ENCODE peak calls at places on chromosomes 7 and 10, in ten cellular contexts. G is endothelial cell, L is fibroblast of lung, E is thoracic aorta, X is cardiac muscle cell, F is H1, N is breast epithelium, A is BJ, T is Caco-2, B is A549. I is an unnamed sample.

GRCh38 chr7:22582860-22583640 is 83.1 kb upstream of the STEAP1B start:
- DNase-seq in G (no peak), L (peak), E (no peak), X (peak), F (no peak), N (peak), A (peak), T (peak), B (peak), I (no peak)

GRCh38 chr10:76125900-76126299 is 694.5 kb downstream of the LRMDA start:
- DNase-seq in G (no peak), L (peak), E (no peak), X (no peak), F (no peak), N (no peak), A (no peak), T (no peak), B (no peak), I (no peak)

GRCh38 chr10:125024496-125025234 is 82.7 kb downstream of the ZRANB1 start:
- DNase-seq in G (no peak), L (no peak), E (no peak), X (no peak), F (no peak), N (no peak), A (no peak), T (no peak), B (no peak), I (no peak)

GRCh38 chr10:2949948-2950354 is 117.4 kb upstream of the PFKP start:
- DNase-seq in G (no peak), L (peak), E (no peak), X (no peak), F (no peak), N (no peak), A (no peak), T (no peak), B (peak), I (no peak)

GRCh38 chr10:110843796-110844616 is 27.7 kb upstream of the PDCD4 start:
- DNase-seq in G (no peak), L (no peak), E (no peak), X (no peak), F (no peak), N (no peak), A (no peak), T (no peak), B (no peak), I (no peak)

GRCh38 chr10:44908936-44909335 is 2.2 kb upstream of the TMEM72 start:
- DNase-seq in G (no peak), L (no peak), E (no peak), X (no peak), F (no peak), N (no peak), A (no peak), T (no peak), B (no peak), I (no peak)

GRCh38 chr10:132198068-132198370 is 11.3 kb downstream of the DPYSL4 start:
- DNase-seq in G (no peak), L (no peak), E (no peak), X (no peak), F (no peak), N (no peak), A (no peak), T (no peak), B (no peak), I (no peak)

GRCh38 chr7:31071316-31071715 is 19.2 kb downstream of the ADCYAP1R1 start:
- DNase-seq in G (no peak), L (no peak), E (no peak), X (no peak), F (no peak), N (no peak), A (no peak), T (no peak), B (no peak), I (no peak)

GRCh38 chr7:29854257-29854938 is 48.1 kb downstream of the WIPF3 start:
- DNase-seq in G (no peak), L (peak), E (no peak), X (peak), F (no peak), N (no peak), A (no peak), T (peak), B (no peak), I (no peak)

GRCh38 chr7:50317697-50318640 is 13.5 kb downstream of the IKZF1 start:
- DNase-seq in G (no peak), L (no peak), E (no peak), X (no peak), F (no peak), N (no peak), A (no peak), T (no peak), B (no peak), I (no peak)

GRCh38 chr10:46272863-46273415 is 13.9 kb upstream of the ANTXRL start:
- DNase-seq in G (no peak), L (no peak), E (no peak), X (no peak), F (peak), N (peak), A (no peak), T (no peak), B (no peak), I (no peak)

GRCh38 chr10:47458466-47459154 is 25.3 kb downstream of the ANXA8 start:
- DNase-seq in G (no peak), L (peak), E (no peak), X (peak), F (peak), N (peak), A (peak), T (peak), B (no peak), I (no peak)

GRCh38 chr10:72542396-72542815 is 83.5 kb downstream of the MICU1 start:
- DNase-seq in G (no peak), L (no peak), E (no peak), X (no peak), F (no peak), N (no peak), A (no peak), T (no peak), B (no peak), I (no peak)

GRCh38 chr7:75888464-75889222 is 9.8 kb downstream of the RHBDD2 start:
- DNase-seq in G (no peak), L (peak), E (no peak), X (no peak), F (no peak), N (no peak), A (no peak), T (no peak), B (no peak), I (no peak)

GRCh38 chr7:36969376-36969775 is 245.1 kb upstream of the AOAH start:
- DNase-seq in G (no peak), L (no peak), E (no peak), X (no peak), F (no peak), N (no peak), A (no peak), T (no peak), B (no peak), I (no peak)

GRCh38 chr7:91644251-91644650 is 236.3 kb downstream of the MTERF1 start:
- DNase-seq in G (no peak), L (no peak), E (no peak), X (no peak), F (no peak), N (no peak), A (no peak), T (no peak), B (no peak), I (no peak)

GRCh38 chr10:21824409-21824808 is 179.1 kb downstream of the DNAJC1 start:
- DNase-seq in G (no peak), L (no peak), E (no peak), X (no peak), F (no peak), N (no peak), A (no peak), T (no peak), B (no peak), I (no peak)

GRCh38 chr7:108016841-108017775 is 14.1 kb upstream of the LAMB1 start:
- DNase-seq in G (no peak), L (peak), E (no peak), X (peak), F (no peak), N (no peak), A (no peak), T (peak), B (peak), I (no peak)

GRCh38 chr10:6786579-6787031 is 206.5 kb upstream of the PRKCQ start:
- DNase-seq in G (no peak), L (peak), E (no peak), X (peak), F (no peak), N (peak), A (no peak), T (peak), B (peak), I (no peak)

GRCh38 chr10:21675157-21675796 is 141.2 kb downstream of the MLLT10 start:
- DNase-seq in G (peak), L (peak), E (no peak), X (peak), F (no peak), N (no peak), A (no peak), T (peak), B (peak), I (peak)

GRCh38 chr10:119006451-119007210 is 22.9 kb upstream of the NANOS1 start:
- DNase-seq in G (no peak), L (peak), E (peak), X (peak), F (no peak), N (peak), A (peak), T (peak), B (peak), I (no peak)

GRCh38 chr7:151867912-151868804 is 8.8 kb downstream of the PRKAG2 start:
- DNase-seq in G (no peak), L (no peak), E (no peak), X (no peak), F (no peak), N (peak), A (no peak), T (no peak), B (no peak), I (no peak)

GRCh38 chr10:129780158-129780557 is 183.9 kb downstream of the EBF3 start:
- DNase-seq in G (no peak), L (no peak), E (no peak), X (no peak), F (no peak), N (no peak), A (no peak), T (no peak), B (no peak), I (no peak)

GRCh38 chr10:78438907-78439809 is 405.5 kb downstream of the RPS24 start:
- DNase-seq in G (no peak), L (no peak), E (no peak), X (no peak), F (no peak), N (no peak), A (no peak), T (no peak), B (no peak), I (no peak)

GRCh38 chr10:74799840-74800239 is 26.6 kb upstream of the KAT6B start:
- DNase-seq in G (no peak), L (peak), E (no peak), X (peak), F (no peak), N (no peak), A (peak), T (no peak), B (no peak), I (no peak)

GRCh38 chr7:3092468-3092867 is 48.8 kb upstream of the CARD11 start:
- DNase-seq in G (no peak), L (no peak), E (no peak), X (no peak), F (no peak), N (peak), A (no peak), T (no peak), B (no peak), I (no peak)

GRCh38 chr10:34018129-34018528 is 683.7 kb upstream of the NRP1 start:
- DNase-seq in G (no peak), L (peak), E (no peak), X (peak), F (no peak), N (no peak), A (no peak), T (no peak), B (no peak), I (no peak)

GRCh38 chr7:46032936-46033335 is 111.9 kb upstream of the IGFBP3 start:
- DNase-seq in G (no peak), L (peak), E (no peak), X (no peak), F (no peak), N (no peak), A (peak), T (no peak), B (no peak), I (no peak)

GRCh38 chr10:68586622-68587325 is 26.6 kb downstream of the TET1 start:
- DNase-seq in G (no peak), L (no peak), E (no peak), X (no peak), F (no peak), N (no peak), A (no peak), T (no peak), B (no peak), I (no peak)

GRCh38 chr10:19922236-19922963 is 106.2 kb downstream of the PLXDC2 start:
- DNase-seq in G (no peak), L (peak), E (no peak), X (peak), F (no peak), N (peak), A (peak), T (no peak), B (no peak), I (no peak)

GRCh38 chr10:98055875-98056516 is 25.6 kb upstream of the CRTAC1 start:
- DNase-seq in G (peak), L (peak), E (no peak), X (peak), F (peak), N (no peak), A (no peak), T (peak), B (no peak), I (peak)

GRCh38 chr7:47901542-47901941 is 46.7 kb downstream of the PKD1L1 start:
- DNase-seq in G (no peak), L (peak), E (no peak), X (no peak), F (no peak), N (no peak), A (peak), T (no peak), B (no peak), I (peak)

GRCh38 chr10:110209399-110209925 is 2.1 kb downstream of the MXI1 start:
- DNase-seq in G (peak), L (peak), E (peak), X (peak), F (peak), N (peak), A (no peak), T (peak), B (peak), I (peak)

GRCh38 chr7:1512781-1513656 is 8.8 kb upstream of the INTS1 start:
- DNase-seq in G (no peak), L (peak), E (peak), X (peak), F (no peak), N (peak), A (no peak), T (no peak), B (peak), I (no peak)

GRCh38 chr7:27163776-27164380 is 1.5 kb downstream of the HOXA9 start:
- DNase-seq in G (no peak), L (no peak), E (no peak), X (no peak), F (no peak), N (no peak), A (no peak), T (no peak), B (no peak), I (peak)

GRCh38 chr7:746074-747061 is 19.3 kb upstream of the PRKAR1B start:
- DNase-seq in G (no peak), L (no peak), E (no peak), X (no peak), F (no peak), N (no peak), A (no peak), T (no peak), B (no peak), I (no peak)

GRCh38 chr7:23981758-23982157 is 271.7 kb downstream of the STK31 start:
- DNase-seq in G (no peak), L (no peak), E (no peak), X (no peak), F (no peak), N (no peak), A (no peak), T (no peak), B (no peak), I (no peak)

GRCh38 chr7:77989981-77990566 is 191.5 kb downstream of the PHTF2 start:
- DNase-seq in G (peak), L (no peak), E (no peak), X (peak), F (peak), N (no peak), A (no peak), T (peak), B (no peak), I (no peak)
- TF ChIP-seq CTCF in G (peak), L (no peak), E (no peak), X (no peak), F (peak), N (no peak), A (no peak), T (peak), B (no peak), I (no peak)

GRCh38 chr10:77431209-77431611 is 206.4 kb downstream of the KCNMA1 start:
- DNase-seq in G (no peak), L (peak), E (no peak), X (no peak), F (no peak), N (no peak), A (no peak), T (peak), B (no peak), I (no peak)

GRCh38 chr10:77431980-77432379 is 205.6 kb downstream of the KCNMA1 start:
- DNase-seq in G (no peak), L (no peak), E (no peak), X (no peak), F (no peak), N (no peak), A (no peak), T (no peak), B (no peak), I (no peak)

GRCh38 chr10:77432398-77432797 is 205.2 kb downstream of the KCNMA1 start:
- DNase-seq in G (no peak), L (no peak), E (no peak), X (no peak), F (no peak), N (no peak), A (no peak), T (no peak), B (no peak), I (no peak)

GRCh38 chr10:77430530-77430929 is 207.1 kb downstream of the KCNMA1 start:
- DNase-seq in G (no peak), L (no peak), E (no peak), X (no peak), F (no peak), N (no peak), A (no peak), T (no peak), B (no peak), I (no peak)

GRCh38 chr10:77428776-77429395 is 208.7 kb downstream of the KCNMA1 start:
- DNase-seq in G (peak), L (peak), E (no peak), X (peak), F (peak), N (no peak), A (no peak), T (peak), B (peak), I (peak)
- TF ChIP-seq CTCF in G (peak), L (peak), E (peak), X (peak), F (peak), N (no peak), A (peak), T (no peak), B (peak), I (peak)

GRCh38 chr7:95045236-95045923 is 138.0 kb downstream of the PPP1R9A start:
- DNase-seq in G (no peak), L (peak), E (no peak), X (peak), F (peak), N (no peak), A (no peak), T (peak), B (no peak), I (no peak)
- TF ChIP-seq CTCF in G (no peak), L (peak), E (no peak), X (peak), F (peak), N (no peak), A (peak), T (peak), B (peak), I (no peak)

GRCh38 chr7:100015232-100016208 is at the start of gene ZKSCAN1:
- DNase-seq in G (peak), L (peak), E (peak), X (peak), F (peak), N (peak), A (no peak), T (peak), B (peak), I (peak)
- TF ChIP-seq CTCF in G (no peak), L (no peak), E (no peak), X (no peak), F (no peak), N (no peak), A (no peak), T (no peak), B (no peak), I (no peak)

DNA sequence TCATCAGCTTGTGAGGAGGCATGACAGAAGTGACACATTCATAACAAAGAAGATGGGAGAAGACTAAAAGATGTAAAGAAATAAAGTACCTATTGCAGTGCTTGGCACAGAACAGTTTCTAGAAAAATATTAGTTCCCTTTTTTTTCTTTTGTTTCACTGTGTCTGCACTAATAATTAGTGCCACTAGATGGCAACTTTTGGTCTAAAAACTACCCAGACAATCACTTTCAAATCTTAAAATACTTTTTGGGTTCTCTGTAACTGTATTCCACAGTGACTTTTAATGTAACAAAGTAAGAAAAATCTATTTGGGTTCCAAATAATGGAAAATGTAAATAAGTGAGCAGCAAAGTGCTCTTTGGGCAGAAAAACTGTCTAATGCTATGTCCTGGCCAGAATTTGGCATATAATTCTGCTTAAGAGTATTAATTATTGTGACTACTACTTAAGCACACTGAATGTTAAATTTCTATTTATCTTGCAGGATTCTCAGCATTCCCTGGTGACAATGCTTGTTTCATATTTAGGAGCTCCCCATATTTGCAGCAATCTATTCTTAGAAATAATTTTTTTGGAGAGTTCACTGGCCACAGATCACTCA is 134.8 kb upstream of the KIF5B start:
- DNase-seq in G (no peak), L (peak), E (no peak), X (peak), F (no peak), N (no peak), A (no peak), T (peak), B (no peak), I (no peak)
- TF ChIP-seq CTCF in G (peak), L (peak), E (peak), X (peak), F (peak), N (peak), A (peak), T (peak), B (peak), I (peak)

GRCh38 chr7:142938611-142939010 is 673 bp upstream of the LLCFC1 start:
- DNase-seq in G (no peak), L (no peak), E (no peak), X (no peak), F (no peak), N (no peak), A (no peak), T (no peak), B (no peak), I (no peak)

GRCh38 chr7:142940968-142941535 is 1.8 kb downstream of the LLCFC1 start:
- DNase-seq in G (no peak), L (no peak), E (no peak), X (no peak), F (no peak), N (no peak), A (no peak), T (no peak), B (no peak), I (no peak)

GRCh38 chr7:142941541-142941940 is 2.3 kb downstream of the LLCFC1 start:
- DNase-seq in G (no peak), L (no peak), E (no peak), X (no peak), F (no peak), N (no peak), A (no peak), T (no peak), B (no peak), I (no peak)

GRCh38 chr7:142935941-142936565 is 2.5 kb upstream of the TRPV5 start:
- DNase-seq in G (no peak), L (no peak), E (no peak), X (no peak), F (no peak), N (no peak), A (no peak), T (no peak), B (no peak), I (no peak)

DNA sequence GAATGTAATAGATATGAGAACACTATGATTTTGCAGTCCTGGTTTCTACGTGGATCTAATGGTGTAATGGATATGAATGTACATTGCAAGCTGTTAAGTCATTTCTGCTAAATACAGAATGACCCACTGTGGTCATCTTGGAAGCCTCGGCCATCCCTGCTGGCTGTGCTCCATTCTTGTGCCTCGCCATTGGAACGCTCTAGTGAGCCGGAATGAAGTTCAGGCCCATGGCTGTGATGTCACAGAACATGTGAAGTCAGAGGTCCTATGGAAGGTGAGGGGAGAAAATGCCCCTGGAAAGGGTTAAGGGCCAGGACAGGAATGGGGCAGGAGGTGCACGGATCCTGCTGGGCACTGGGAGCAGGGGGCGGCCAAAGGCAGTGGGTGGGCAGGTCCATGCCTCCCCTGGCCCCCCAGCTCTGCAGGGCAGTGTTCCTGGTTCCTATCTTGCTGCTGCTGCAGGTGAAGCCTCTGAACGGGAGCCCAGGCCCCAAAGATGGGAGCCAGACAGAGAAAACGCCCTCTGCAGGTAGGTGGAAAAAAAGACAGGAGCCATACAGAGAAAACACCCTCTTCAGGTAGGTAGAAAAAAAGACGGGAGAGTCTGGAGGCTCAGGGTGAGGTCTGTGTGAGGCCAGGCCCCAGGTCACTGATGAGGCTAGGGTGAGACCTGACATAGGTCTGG is at the start of gene LLCFC1:
- DNase-seq in G (no peak), L (no peak), E (no peak), X (no peak), F (peak), N (no peak), A (no peak), T (peak), B (peak), I (no peak)
- TF ChIP-seq CTCF in G (no peak), L (no peak), E (no peak), X (no peak), F (peak), N (no peak), A (no peak), T (peak), B (no peak), I (peak)

I was measured in nephron progenitor cell.